ENCODE peak calls at places on chromosome 21, in seven cellular contexts. F, D, J, K, T, C and W are unnamed samples.

GRCh38 chr21:42171091-42172053 is 47.6 kb upstream of the ABCG1 start:
- DNase-seq in F (no peak), J (no peak), D (no peak), T (no peak), K (no peak), C (no peak), W (no peak)

GRCh38 chr21:33940164-33940563 is 24.6 kb upstream of the ATP5PO start:
- DNase-seq in D (no peak), C (no peak), J (no peak), K (no peak), F (no peak), T (no peak), W (no peak)

GRCh38 chr21:42641311-42642218 is 11.9 kb upstream of the PDE9A start:
- DNase-seq in T (peak; percentile 21), D (peak; percentile 51), K (no peak), J (no peak), F (no peak), C (no peak), W (peak; percentile 28)

GRCh38 chr21:27021801-27022200 is 54.9 kb upstream of the ADAMTS5 start:
- DNase-seq in T (no peak), C (no peak), K (no peak), F (no peak), D (no peak), J (no peak), W (no peak)

GRCh38 chr21:46295996-46296752 is 10.0 kb downstream of the YBEY start:
- DNase-seq in K (peak; percentile 17), J (peak; percentile 58), T (peak; percentile 96), D (peak; percentile 59), F (peak; percentile 22), C (peak; percentile 34), W (peak; percentile 91)

GRCh38 chr21:38181101-38181500 is 75.7 kb upstream of the KCNJ15 start:
- DNase-seq in T (no peak), C (no peak), K (no peak), D (no peak), J (no peak), F (no peak), W (no peak)

GRCh38 chr21:37636152-37636860 is 269.7 kb downstream of the DYRK1A start:
- DNase-seq in F (no peak), T (no peak), K (no peak), D (no peak), C (no peak), J (no peak), W (no peak)

GRCh38 chr21:36589352-36589971 is 109.5 kb upstream of the SIM2 start:
- DNase-seq in K (no peak), T (peak; percentile 63), J (peak; percentile 8), D (peak; percentile 65), C (no peak), F (no peak), W (peak; percentile 84)

GRCh38 chr21:28548291-28548690 is 444.4 kb downstream of the LTN1 start:
- DNase-seq in C (no peak), D (no peak), J (no peak), F (no peak), K (no peak), T (no peak), W (no peak)

GRCh38 chr21:26116456-26117011 is 54.0 kb downstream of the APP start:
- DNase-seq in J (no peak), F (no peak), T (no peak), K (no peak), D (peak; percentile 76), C (no peak), W (no peak)